ENCODE peak calls at places on chromosomes 16 and 17, in ten cellular contexts. O, S, C, F, W, E, M, H, A and B are unnamed samples.
A peak's percentile ranks its signal among the peaks of the same experiment; 100 is the strongest.

GRCh38 chr17:78774956-78775571 is 7.0 kb downstream of the CYTH1 start:
- DNase-seq in E (no peak), C (no peak), O (no peak), W (no peak), S (no peak), H (no peak), M (peak; percentile 57), A (no peak), F (no peak), B (no peak)

GRCh38 chr17:28524476-28525415 is 18.6 kb downstream of the FOXN1 start:
- DNase-seq in F (no peak), A (peak; percentile 71), H (no peak), S (no peak), W (peak; percentile 80), M (no peak), O (no peak), E (no peak), C (no peak), B (peak; percentile 30)

GRCh38 chr16:77723108-77723514 is 797 bp downstream of the NUDT7 start:
- DNase-seq in C (no peak), A (peak; percentile 66), W (no peak), F (peak; percentile 16), S (no peak), E (peak; percentile 19), M (no peak), O (no peak), H (no peak), B (peak; percentile 43)

GRCh38 chr16:66930189-66930588 is 4.0 kb downstream of the CIAO2B start:
- DNase-seq in A (peak; percentile 60), W (no peak), M (no peak), E (no peak), F (peak; percentile 8), H (no peak), S (no peak), C (no peak), O (no peak), B (no peak)

GRCh38 chr16:2983706-2984136 is 3.5 kb upstream of the PKMYT1 start:
- DNase-seq in A (peak; percentile 80), O (peak; percentile 84), F (peak; percentile 85), M (peak; percentile 97), E (peak; percentile 80), W (peak; percentile 90), H (no peak), S (peak; percentile 89), C (no peak), B (peak; percentile 7)

GRCh38 chr17:51147641-51148040 is 5.7 kb upstream of the NME1 start:
- DNase-seq in O (no peak), E (no peak), H (no peak), M (no peak), S (no peak), F (no peak), C (no peak), W (peak; percentile 11), A (peak; percentile 19), B (no peak)

GRCh38 chr17:78046923-78047322 is 81.6 kb downstream of the TMC6 start:
- DNase-seq in H (no peak), W (no peak), C (no peak), A (peak; percentile 5), E (no peak), M (no peak), O (no peak), F (no peak), S (no peak), B (no peak)

GRCh38 chr17:68238488-68238887 is 9.4 kb upstream of the AMZ2 start:
- DNase-seq in A (no peak), S (no peak), H (no peak), C (no peak), W (no peak), O (no peak), F (no peak), M (no peak), E (no peak), B (no peak)

GRCh38 chr16:11639925-11640899 is 28.0 kb upstream of the SNN start:
- DNase-seq in C (peak; percentile 93), F (peak; percentile 79), S (peak; percentile 81), M (peak; percentile 77), W (peak; percentile 88), H (no peak), O (peak; percentile 96), A (peak; percentile 98), E (peak; percentile 87), B (peak; percentile 99)

GRCh38 chr17:8140058-8140412 is 12.2 kb downstream of the PER1 start:
- DNase-seq in H (no peak), A (no peak), E (peak; percentile 72), C (no peak), M (no peak), S (no peak), W (peak; percentile 69), F (no peak), O (peak; percentile 81), B (no peak)

GRCh38 chr16:20898938-20899502 is 1.1 kb downstream of the DCUN1D3 start:
- DNase-seq in S (no peak), E (no peak), O (no peak), A (peak; percentile 78), W (no peak), H (no peak), C (no peak), F (no peak), M (no peak), B (peak; percentile 59)

GRCh38 chr16:73066927-73067670 is 19.2 kb upstream of the ZFHX3 start:
- DNase-seq in S (no peak), E (no peak), C (no peak), F (no peak), A (peak; percentile 67), W (no peak), H (no peak), O (peak; percentile 81), M (peak; percentile 69), B (no peak)

GRCh38 chr16:67415872-67416793 is at the start of gene ZDHHC1:
- DNase-seq in O (no peak), F (peak; percentile 83), S (peak; percentile 86), A (peak; percentile 77), H (no peak), E (peak; percentile 75), C (no peak), M (peak; percentile 92), W (peak; percentile 91), B (no peak)

GRCh38 chr17:80608326-80608725 is 63.7 kb downstream of the RPTOR start:
- DNase-seq in E (no peak), M (no peak), W (no peak), H (no peak), S (no peak), F (no peak), C (no peak), A (no peak), O (no peak), B (no peak)

GRCh38 chr17:62955841-62956352 is 10.1 kb upstream of the TANC2 start:
- DNase-seq in C (no peak), A (no peak), M (no peak), H (no peak), O (no peak), W (no peak), F (no peak), E (no peak), S (no peak), B (no peak)

GRCh38 chr17:33651631-33652030 is 358.5 kb upstream of the ASIC2 start:
- DNase-seq in M (peak; percentile 67), E (no peak), A (no peak), S (peak; percentile 78), O (no peak), H (no peak), W (no peak), F (no peak), C (no peak), B (no peak)

GRCh38 chr17:75570034-75570676 is 17.4 kb upstream of the MYO15B start:
- DNase-seq in O (no peak), C (no peak), A (no peak), M (peak; percentile 51), E (no peak), W (no peak), H (no peak), F (no peak), S (no peak), B (no peak)

GRCh38 chr17:72416054-72416691 is 295.4 kb downstream of the SOX9 start:
- DNase-seq in C (no peak), E (no peak), F (no peak), W (no peak), H (peak; percentile 20), M (no peak), S (peak; percentile 17), O (no peak), A (peak; percentile 12), B (no peak)

GRCh38 chr17:78315355-78316114 is 44.3 kb downstream of the SOCS3 start:
- DNase-seq in H (peak; percentile 33), M (peak; percentile 86), O (peak; percentile 95), W (peak; percentile 89), A (peak; percentile 94), F (peak; percentile 73), E (peak; percentile 95), C (peak; percentile 59), S (peak; percentile 35), B (peak; percentile 70)

GRCh38 chr17:32383926-32384434 is 34.0 kb downstream of the ZNF207 start:
- DNase-seq in C (no peak), O (no peak), S (no peak), H (no peak), M (no peak), F (no peak), E (no peak), W (no peak), A (no peak), B (no peak)

GRCh38 chr16:77842468-77842867 is 54.1 kb downstream of the VAT1L start:
- DNase-seq in F (no peak), C (no peak), A (no peak), E (no peak), W (no peak), S (no peak), M (no peak), O (no peak), H (no peak), B (no peak)

GRCh38 chr17:21298983-21299519 is 14.5 kb downstream of the MAP2K3 start:
- DNase-seq in W (peak; percentile 58), A (no peak), S (no peak), E (peak; percentile 17), C (no peak), H (no peak), O (no peak), F (no peak), M (no peak), B (no peak)
- H3K4me3 ChIP-seq in W (no peak overlapping the region), A (no peak overlapping the region), S (no peak overlapping the region), E (no peak overlapping the region), C (no peak overlapping the region), H (no peak overlapping the region), O (no peak overlapping the region), F (no peak overlapping the region), M (no peak overlapping the region), B (no peak overlapping the region)

GRCh38 chr16:82630688-82631087 is 3.9 kb downstream of the CDH13 start:
- DNase-seq in A (peak; percentile 51), H (no peak), F (no peak), C (no peak), M (no peak), S (no peak), W (no peak), O (no peak), E (no peak), B (no peak)
- TF ChIP-seq CTCF in A (peak; percentile 36), H (no peak), F (no peak), C (peak; percentile 9), M (peak; percentile 10), S (peak; percentile 3), W (no peak), O (no peak), E (no peak), B (peak; percentile 49)

GRCh38 chr16:69201787-69202186 is 14.8 kb downstream of the SNTB2 start:
- DNase-seq in A (no peak), O (no peak), H (no peak), E (no peak), W (no peak), F (no peak), S (no peak), M (no peak), C (no peak), B (no peak)
- H3K27ac ChIP-seq in A (no peak overlapping the region), O (no peak overlapping the region), H (no peak overlapping the region), E (peak overlapping the region; percentile 23), W (no peak overlapping the region), F (peak overlapping the region; percentile 3), S (peak overlapping the region; percentile 55), M (no peak overlapping the region), C (no peak overlapping the region), B (no peak overlapping the region)

GRCh38 chr16:85308585-85309540 is 196.6 kb upstream of the CIBAR2 start:
- DNase-seq in E (no peak), A (no peak), C (no peak), W (no peak), M (no peak), S (no peak), F (no peak), O (no peak), H (no peak), B (no peak)
- H3K4me3 ChIP-seq in E (no peak overlapping the region), A (no peak overlapping the region), C (no peak overlapping the region), W (no peak overlapping the region), M (no peak overlapping the region), S (no peak overlapping the region), F (no peak overlapping the region), O (no peak overlapping the region), H (peak overlapping the region; percentile 22), B (no peak overlapping the region)